ENCODE peak calls at places on chromosomes 16 and 17, in nine cellular contexts. S, U, F, X, O, I, J, A and C are unnamed samples.

GRCh38 chr16:11004351-11004750 is 60.0 kb downstream of the CLEC16A start:
- DNase-seq in S (no peak), A (no peak), F (peak), I (no peak), X (no peak), J (no peak), U (no peak), O (no peak), C (no peak)

GRCh38 chr17:82875418-82875856 is 35.6 kb upstream of the ZNF750 start:
- DNase-seq in U (no peak), O (no peak), I (no peak), S (peak), A (no peak), F (no peak), J (no peak), X (no peak), C (peak)

GRCh38 chr17:11736613-11737289 is 138.5 kb downstream of the DNAH9 start:
- DNase-seq in I (no peak), A (peak), J (no peak), F (no peak), U (no peak), X (no peak), S (no peak), O (no peak), C (no peak)

GRCh38 chr17:50559674-50560184 is 786 bp upstream of the CACNA1G start:
- DNase-seq in X (no peak), U (peak), J (peak), F (peak), O (peak), S (no peak), I (no peak), A (no peak), C (no peak)

GRCh38 chr17:64212122-64212521 is 50.9 kb downstream of the TEX2 start:
- DNase-seq in F (peak), I (no peak), O (no peak), J (no peak), X (no peak), A (no peak), S (no peak), U (no peak), C (no peak)

GRCh38 chr17:28334666-28335200 is 539 bp downstream of the IFT20 start:
- DNase-seq in J (no peak), A (no peak), F (no peak), U (no peak), I (no peak), S (no peak), X (no peak), O (no peak), C (peak)

GRCh38 chr17:57451126-57451690 is 194.9 kb downstream of the MSI2 start:
- DNase-seq in O (no peak), A (no peak), I (no peak), F (no peak), S (no peak), X (no peak), J (no peak), U (no peak), C (no peak)

GRCh38 chr17:81210868-81211267 is 11.9 kb downstream of the CEP131 start:
- DNase-seq in F (no peak), S (no peak), I (no peak), U (no peak), X (no peak), A (no peak), J (no peak), O (no peak), C (no peak)

GRCh38 chr16:2497116-2497630 is 16.6 kb upstream of the ATP6V0C start:
- DNase-seq in X (no peak), O (no peak), A (no peak), S (peak), F (peak), U (peak), I (no peak), J (no peak), C (no peak)

GRCh38 chr16:10635367-10636021 is 55.1 kb upstream of the EMP2 start:
- DNase-seq in S (no peak), F (no peak), O (no peak), X (no peak), J (no peak), A (no peak), I (no peak), U (no peak), C (no peak)

GRCh38 chr17:1455291-1455747 is 713 bp downstream of the CRK start:
- DNase-seq in S (peak), X (no peak), O (peak), U (peak), A (peak), I (peak), J (peak), F (peak), C (no peak)

GRCh38 chr16:30700491-30700890 is 1.5 kb downstream of the SRCAP start:
- DNase-seq in I (no peak), S (no peak), O (no peak), J (no peak), U (peak), F (peak), X (no peak), A (no peak), C (no peak)

GRCh38 chr16:58127634-58128033 is 1.5 kb downstream of the CFAP20 start:
- DNase-seq in X (no peak), S (no peak), A (no peak), O (no peak), U (no peak), F (no peak), I (no peak), J (no peak), C (no peak)

GRCh38 chr17:42016411-42016831 is 818 bp downstream of the DNAJC7 start:
- DNase-seq in X (no peak), F (peak), U (peak), S (no peak), I (no peak), J (no peak), O (no peak), A (no peak), C (no peak)

GRCh38 chr17:2703606-2704005 is 8.0 kb downstream of the CLUH start:
- DNase-seq in F (no peak), S (peak), I (no peak), X (no peak), O (no peak), U (no peak), J (no peak), A (no peak), C (peak)

GRCh38 chr16:30184430-30185140 is 1.2 kb downstream of the CORO1A start:
- DNase-seq in O (peak), X (peak), F (no peak), I (peak), S (peak), J (peak), U (peak), A (peak), C (no peak)

GRCh38 chr16:67212766-67213165 is 13.8 kb downstream of the ELMO3 start:
- DNase-seq in A (no peak), S (no peak), F (no peak), J (no peak), O (no peak), I (no peak), X (no peak), U (no peak), C (no peak)

GRCh38 chr17:80475949-80476876 is at the start of gene NPTX1:
- DNase-seq in S (no peak), F (no peak), O (no peak), J (peak), I (no peak), X (no peak), A (peak), U (peak), C (no peak)

GRCh38 chr17:34584805-34585416 is 5.5 kb downstream of the TMEM132E start:
- DNase-seq in F (peak), A (no peak), I (peak), X (no peak), U (peak), O (no peak), J (no peak), S (no peak), C (peak)

GRCh38 chr17:80676096-80676466 is 131.4 kb downstream of the RPTOR start:
- DNase-seq in U (no peak), O (no peak), X (no peak), A (no peak), I (no peak), S (no peak), J (no peak), F (no peak), C (no peak)

GRCh38 chr16:35186045-35186759 is 1726.8 kb downstream of the TP53TG3F start:
- DNase-seq in O (no peak), U (no peak), J (no peak), X (no peak), I (no peak), F (no peak), S (no peak), A (no peak), C (peak)

GRCh38 chr17:50790619-50791018 is 23.3 kb upstream of the ANKRD40CL start:
- DNase-seq in A (no peak), J (no peak), F (no peak), U (no peak), X (no peak), I (no peak), S (no peak), O (no peak), C (no peak)

GRCh38 chr17:66985338-66985737 is 20.8 kb downstream of the CACNG4 start:
- DNase-seq in A (no peak), S (no peak), I (no peak), F (no peak), X (no peak), O (peak), U (no peak), J (no peak), C (no peak)

GRCh38 chr17:73914536-73915274 is 270.5 kb upstream of the SDK2 start:
- DNase-seq in X (no peak), A (no peak), J (no peak), S (no peak), F (no peak), U (no peak), O (no peak), I (no peak), C (no peak)

GRCh38 chr16:1781254-1781653 is 1.1 kb downstream of the SPSB3 start:
- DNase-seq in A (no peak), I (no peak), F (no peak), O (no peak), X (no peak), J (no peak), S (no peak), U (no peak), C (no peak)

GRCh38 chr16:15736529-15736928 is 86.5 kb downstream of the NDE1 start:
- DNase-seq in A (no peak), U (no peak), S (no peak), F (no peak), I (no peak), O (no peak), X (no peak), J (no peak), C (no peak)

GRCh38 chr17:47847341-47848197 is 3.4 kb downstream of the SP6 start:
- DNase-seq in F (no peak), I (no peak), S (no peak), A (no peak), U (peak), O (peak), X (no peak), J (no peak), C (peak)

GRCh38 chr17:33725675-33726271 is 432.7 kb upstream of the ASIC2 start:
- DNase-seq in X (no peak), U (peak), J (peak), F (peak), O (peak), I (no peak), S (peak), A (peak), C (no peak)

GRCh38 chr16:1792836-1793577 is 498 bp downstream of the IGFALS start:
- DNase-seq in F (no peak), O (no peak), U (no peak), J (no peak), X (no peak), I (no peak), A (no peak), S (peak), C (peak)

GRCh38 chr16:11396241-11397048 is 51.2 kb downstream of the RMI2 start:
- DNase-seq in I (peak), X (peak), O (peak), A (peak), U (peak), S (peak), J (peak), F (peak), C (peak)

GRCh38 chr17:81991684-81992513 is 14.5 kb downstream of the ASPSCR1 start:
- DNase-seq in O (no peak), U (peak), A (peak), F (peak), I (no peak), J (no peak), X (peak), S (peak), C (peak)

GRCh38 chr17:76254275-76254674 is 10.9 kb upstream of the UBALD2 start:
- DNase-seq in O (no peak), F (no peak), A (no peak), S (no peak), J (no peak), X (no peak), I (no peak), U (no peak), C (no peak)